ENCODE peak calls at places on chromosome 16, in four cellular contexts. H is activated CD8-positive, alpha-beta T cell treated with anti-CD3 and anti-CD28 coated beads for 36 hours; F is cardiac muscle cell; C is NCI-H1105. B is an unnamed sample.

GRCh38 chr16:27969574-27969973 is 93.9 kb downstream of the GSG1L start:
- DNase-seq in H (no peak), F (peak), C (no peak), B (no peak)

GRCh38 chr16:81901483-81901882 is 109.8 kb downstream of the SDR42E1 start:
- DNase-seq in H (no peak), F (no peak), C (no peak), B (no peak)

GRCh38 chr16:8729779-8730334 is 55.4 kb downstream of the ABAT start:
- DNase-seq in H (no peak), F (no peak), C (no peak), B (no peak)

GRCh38 chr16:76639685-76640289 is 362.6 kb downstream of the CNTNAP4 start:
- DNase-seq in H (no peak), F (peak), C (no peak), B (peak)

GRCh38 chr16:57689772-57690558 is 4.6 kb upstream of the DRC7 start:
- DNase-seq in H (peak), F (peak), C (no peak), B (no peak)

GRCh38 chr16:72837846-72838661 is 209.9 kb downstream of the ZFHX3 start:
- DNase-seq in H (no peak), F (no peak), C (no peak), B (no peak)

GRCh38 chr16:20675488-20676267 is 21.8 kb downstream of the ACSM1 start:
- DNase-seq in H (peak), F (peak), C (peak), B (no peak)

GRCh38 chr16:75244225-75244792 is 7.1 kb downstream of the BCAR1 start:
- DNase-seq in H (no peak), F (peak), C (no peak), B (no peak)

GRCh38 chr16:57304169-57305061 is 19.9 kb upstream of the PLLP start:
- DNase-seq in H (no peak), F (peak), C (no peak), B (no peak)